ENCODE peak calls at places on chromosomes 2 and 18, in nine cellular contexts. R is psoas muscle, N is dorsolateral prefrontal cortex, E is HCEC 1CT, V is anterior cingulate cortex, G is NCI-H446, F is HT-29, D is choroid plexus epithelial cell, I is AG10803. M is an unnamed sample.

GRCh38 chr2:175918935-175919334 is 83.1 kb downstream of the LNPK start:
- DNase-seq in G (no peak), F (no peak), D (no peak), V (no peak), R (no peak), E (no peak), I (no peak), N (no peak), M (no peak)

GRCh38 chr2:177275041-177275440 is 10.5 kb upstream of the NFE2L2 start:
- DNase-seq in I (peak), V (no peak), G (no peak), F (no peak), R (no peak), E (peak), D (peak), N (no peak), M (no peak)

GRCh38 chr18:6807504-6808257 is 78.2 kb downstream of the ARHGAP28 start:
- DNase-seq in R (no peak), D (peak), G (no peak), I (no peak), N (no peak), F (no peak), E (peak), V (no peak), M (no peak)

GRCh38 chr2:158998486-158999248 is 30.2 kb downstream of the TANC1 start:
- DNase-seq in R (no peak), G (peak), D (peak), N (no peak), I (peak), F (no peak), E (peak), V (no peak), M (peak)

GRCh38 chr2:240639566-240639965 is 14.3 kb downstream of the GPR35 start:
- DNase-seq in N (no peak), D (no peak), G (no peak), E (no peak), V (no peak), R (peak), F (no peak), I (no peak), M (no peak)

GRCh38 chr2:64035067-64035942 is 16.1 kb upstream of the VPS54 start:
- DNase-seq in G (no peak), I (peak), F (no peak), D (peak), N (no peak), E (no peak), V (no peak), R (no peak), M (no peak)

GRCh38 chr2:215870986-215871385 is 142.4 kb downstream of the MREG start:
- DNase-seq in V (no peak), D (no peak), I (no peak), G (no peak), E (peak), R (no peak), N (no peak), F (peak), M (peak)

GRCh38 chr2:43372386-43373081 is 146.1 kb upstream of the ZFP36L2 start:
- DNase-seq in G (no peak), V (no peak), N (no peak), D (no peak), I (no peak), E (no peak), F (no peak), R (no peak), M (no peak)

GRCh38 chr18:31555971-31556747 is 35.5 kb upstream of the TTR start:
- DNase-seq in N (no peak), E (peak), I (peak), R (no peak), G (peak), V (peak), F (peak), D (peak), M (peak)

GRCh38 chr2:56682397-56682760 is 498.6 kb downstream of the CCDC85A start:
- DNase-seq in V (no peak), D (peak), G (no peak), N (no peak), R (no peak), F (no peak), E (no peak), I (peak), M (peak)

GRCh38 chr2:30686000-30686399 is 121.2 kb downstream of the CAPN13 start:
- DNase-seq in G (no peak), N (no peak), I (no peak), F (peak), V (no peak), R (no peak), D (no peak), E (no peak), M (no peak)

GRCh38 chr2:43193996-43194869 is 32.2 kb downstream of the ZFP36L2 start:
- DNase-seq in F (peak), E (no peak), D (no peak), R (no peak), I (no peak), N (no peak), G (no peak), V (no peak), M (no peak)